ENCODE peak calls at places on chromosomes 6 and 20, in six cellular contexts. Y is neural progenitor cell; J is aorta; D is CD4-positive, CD25-positive, alpha-beta regulatory T cell; S is suprapubic skin; G is neuronal stem cell. P is an unnamed sample.

GRCh38 chr6:160428069-160428430 is 79.9 kb downstream of the SLC22A3 start:
- DNase-seq in Y (no peak), J (no peak), D (no peak), S (no peak), G (no peak), P (no peak)

GRCh38 chr6:2545351-2545750 is 205.4 kb downstream of the MYLK4 start:
- DNase-seq in Y (no peak), J (no peak), D (no peak), S (no peak), G (no peak), P (no peak)

GRCh38 chr6:152295920-152296319 is 341.2 kb downstream of the SYNE1 start:
- DNase-seq in Y (no peak), J (no peak), D (no peak), S (no peak), G (no peak), P (no peak)

GRCh38 chr6:89311853-89312531 is 3.1 kb downstream of the GABRR2 start:
- DNase-seq in Y (peak; percentile 83), J (peak; percentile 84), D (no peak), S (no peak), G (peak; percentile 73), P (no peak)

GRCh38 chr20:23024701-23025100 is 10.4 kb upstream of the SSTR4 start:
- DNase-seq in Y (no peak), J (no peak), D (no peak), S (no peak), G (no peak), P (no peak)

GRCh38 chr20:23085415-23086055 is 589 bp downstream of the CD93 start:
- DNase-seq in Y (no peak), J (no peak), D (no peak), S (peak; percentile 61), G (no peak), P (no peak)

GRCh38 chr6:46781478-46782378 is 11.5 kb upstream of the MEP1A start:
- DNase-seq in Y (peak; percentile 79), J (no peak), D (no peak), S (no peak), G (peak; percentile 54), P (no peak)

GRCh38 chr6:136788069-136788902 is 4.0 kb downstream of the MAP3K5 start:
- DNase-seq in Y (no peak), J (no peak), D (no peak), S (no peak), G (no peak), P (no peak)

GRCh38 chr6:122654016-122654415 is 43.8 kb downstream of the PKIB start:
- DNase-seq in Y (no peak), J (no peak), D (no peak), S (no peak), G (no peak), P (no peak)
- H3K4me1 ChIP-seq in Y (no peaks in the 10 kb centered on the region), J (no peaks in the 10 kb centered on the region), D (no peaks in the 10 kb centered on the region), S (no peaks in the 10 kb centered on the region), G (no peaks in the 10 kb centered on the region), P (no peaks in the 10 kb centered on the region)

GRCh38 chr6:80547827-80548226 is 441.4 kb downstream of the BCKDHB start:
- DNase-seq in Y (no peak), J (no peak), D (no peak), S (no peak), G (no peak), P (no peak)
- H3K4me3 ChIP-seq in Y (no peak overlapping the region), J (no peak overlapping the region), D (no peak overlapping the region), S (no peak overlapping the region), G (no peak overlapping the region), P (no peak overlapping the region)

DNA sequence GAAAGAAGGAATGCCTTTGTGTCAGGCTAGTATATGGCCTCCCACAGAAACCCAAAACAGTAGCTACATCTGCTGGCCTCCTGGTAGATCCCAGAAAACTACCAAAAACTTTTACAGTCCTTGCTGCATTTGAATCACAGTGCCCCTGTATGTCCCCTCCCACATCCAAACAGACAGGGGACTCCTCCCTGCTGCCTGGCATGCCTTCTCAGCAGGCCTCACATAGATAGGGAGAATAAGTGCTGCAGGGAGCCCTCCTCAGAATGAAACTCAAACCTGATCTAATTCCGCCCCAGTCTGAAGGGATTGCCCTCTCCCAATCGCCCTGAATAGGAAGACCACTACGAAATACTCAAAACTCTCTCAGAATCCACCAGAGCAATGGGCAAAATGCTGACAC is 14.1 kb upstream of the DEFB116 start:
- DNase-seq in Y (no peak), J (no peak), D (no peak), S (no peak), G (no peak), P (no peak)
- H3K9me3 ChIP-seq in Y (peaks cover 36% of the 10 kb centered on the region), J (peaks cover 8% of the 10 kb centered on the region), D (no peaks in the 10 kb centered on the region), S (peaks cover 10% of the 10 kb centered on the region), G (peaks cover 18% of the 10 kb centered on the region), P (no peaks in the 10 kb centered on the region)

DNA sequence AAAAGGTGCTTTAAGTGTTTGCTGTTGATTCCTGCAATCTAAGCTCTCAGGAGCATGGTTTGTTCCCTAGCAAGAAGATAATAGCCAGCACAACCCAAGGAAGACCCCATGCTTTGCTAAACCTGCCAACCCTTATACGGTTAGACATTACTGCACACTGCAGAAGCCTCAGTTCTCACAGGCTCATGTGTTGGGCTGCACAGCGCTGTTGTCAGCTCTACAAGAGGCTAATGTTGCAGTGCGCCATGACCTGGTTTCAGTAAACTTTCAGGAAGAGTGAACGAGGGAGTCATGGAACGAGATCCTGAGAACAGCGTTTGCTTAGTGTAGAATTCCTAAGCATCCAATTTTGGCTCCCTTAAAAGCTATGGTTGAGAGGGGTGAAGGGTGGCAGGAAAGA is 218.5 kb downstream of the ARHGAP18 start:
- DNase-seq in Y (no peak), J (no peak), D (no peak), S (no peak), G (no peak), P (no peak)
- H3K4me1 ChIP-seq in Y (peaks cover 15% of the 10 kb centered on the region), J (no peaks in the 10 kb centered on the region), D (peaks cover 21% of the 10 kb centered on the region), S (peaks cover 27% of the 10 kb centered on the region), G (peaks cover 10% of the 10 kb centered on the region), P (peaks cover 11% of the 10 kb centered on the region)

GRCh38 chr20:37912874-37913273 is 9.9 kb downstream of the VSTM2L start:
- DNase-seq in Y (no peak), J (no peak), D (no peak), S (no peak), G (no peak), P (no peak)

GRCh38 chr20:37915434-37915787 is 12.5 kb downstream of the VSTM2L start:
- DNase-seq in Y (no peak), J (no peak), D (no peak), S (no peak), G (no peak), P (no peak)

GRCh38 chr20:37913563-37914366 is 10.8 kb downstream of the VSTM2L start:
- DNase-seq in Y (no peak), J (no peak), D (no peak), S (no peak), G (no peak), P (no peak)

GRCh38 chr20:37914672-37915433 is 11.9 kb downstream of the VSTM2L start:
- DNase-seq in Y (peak; percentile 85), J (no peak), D (no peak), S (no peak), G (peak; percentile 73), P (no peak)

DNA sequence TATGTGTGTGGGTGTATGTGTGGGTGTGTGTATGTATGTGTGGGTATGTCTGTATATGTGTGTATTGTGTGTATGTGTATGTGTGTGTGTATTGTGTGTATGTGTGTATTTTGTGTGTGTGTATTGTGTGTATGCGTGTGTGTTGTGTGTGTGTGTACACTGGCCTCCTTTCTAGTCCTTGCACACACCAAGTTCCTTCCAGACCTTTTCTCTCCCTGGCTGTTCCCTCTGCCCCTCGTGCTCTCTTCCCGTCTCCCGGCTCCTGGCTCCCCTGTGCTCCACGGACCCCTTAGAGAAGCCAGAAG is 11.4 kb downstream of the VSTM2L start:
- DNase-seq in Y (no peak), J (no peak), D (no peak), S (no peak), G (no peak), P (no peak)
- H3K4me3 ChIP-seq in Y (peak overlapping the region; percentile 25), J (no peak overlapping the region), D (no peak overlapping the region), S (no peak overlapping the region), G (peak overlapping the region; percentile 26), P (no peak overlapping the region)

DNA sequence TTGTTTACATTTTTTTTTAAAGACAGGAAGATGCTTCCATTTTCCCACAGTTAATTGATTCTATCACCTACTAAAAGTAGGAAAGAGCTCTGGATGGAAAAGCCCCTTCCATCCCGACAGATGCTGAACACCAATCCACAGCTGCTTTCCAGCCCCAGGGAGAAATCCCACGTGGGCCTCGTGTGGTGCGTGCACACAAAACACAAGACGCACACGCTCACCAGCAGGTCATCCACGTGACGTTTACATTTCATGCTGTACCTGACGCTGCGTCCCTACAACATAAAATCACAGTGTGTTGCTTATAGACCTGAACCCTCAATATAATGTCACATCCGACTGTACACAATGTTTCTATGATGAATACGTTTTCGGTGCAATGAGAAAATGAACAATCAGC is 50.2 kb upstream of the DACT2 start:
- DNase-seq in Y (no peak), J (peak; percentile 67), D (no peak), S (peak; percentile 41), G (no peak), P (no peak)
- H3K9me3 ChIP-seq in Y (no peaks in the 10 kb centered on the region), J (no peaks in the 10 kb centered on the region), D (no peaks in the 10 kb centered on the region), S (no peaks in the 10 kb centered on the region), G (no peaks in the 10 kb centered on the region), P (no peaks in the 10 kb centered on the region)